ENCODE peak calls at places on chromosomes 11 and 22, in six cellular contexts. One of them, this sample, is unnamed. For H3K4me1, the result is how much of the 10 kb centered on the place peaks cover.

GRCh38 chr11:79007811-79008294 is 433.0 kb downstream of the TENM4 start:
- DNase-seq in astrocyte: no peak
- DNase-seq in fibroblast of lung: no peak
- DNase-seq in body of pancreas: no peak
- DNase-seq in vagina: peak
- DNase-seq in PC-9: no peak
- DNase-seq in this sample: no peak

GRCh38 chr11:29996016-29996415 is 20.8 kb downstream of the KCNA4 start:
- DNase-seq in PC-9: no peak
- DNase-seq in vagina: no peak
- DNase-seq in astrocyte: no peak
- DNase-seq in fibroblast of lung: no peak
- DNase-seq in body of pancreas: no peak
- DNase-seq in this sample: no peak

GRCh38 chr11:123196060-123196714 is 1.1 kb upstream of the CLMP start:
- DNase-seq in body of pancreas: no peak
- DNase-seq in vagina: no peak
- DNase-seq in fibroblast of lung: no peak
- DNase-seq in PC-9: no peak
- DNase-seq in astrocyte: no peak
- DNase-seq in this sample: no peak

GRCh38 chr11:59822989-59823566 is 12.5 kb upstream of the MRPL16 start:
- DNase-seq in astrocyte: peak
- DNase-seq in fibroblast of lung: peak
- DNase-seq in body of pancreas: peak
- DNase-seq in PC-9: peak
- DNase-seq in vagina: no peak
- DNase-seq in this sample: no peak

GRCh38 chr11:124837491-124837856 is 27.8 kb upstream of the ROBO3 start:
- DNase-seq in astrocyte: peak
- DNase-seq in body of pancreas: no peak
- DNase-seq in PC-9: peak
- DNase-seq in vagina: no peak
- DNase-seq in fibroblast of lung: peak
- DNase-seq in this sample: no peak

GRCh38 chr11:131749100-131749499 is 378.7 kb downstream of the NTM start:
- DNase-seq in astrocyte: peak
- DNase-seq in body of pancreas: no peak
- DNase-seq in fibroblast of lung: peak
- DNase-seq in vagina: no peak
- DNase-seq in PC-9: no peak
- DNase-seq in this sample: no peak

GRCh38 chr11:798093-798713 is at the start of gene SLC25A22:
- DNase-seq in vagina: no peak
- DNase-seq in body of pancreas: peak
- DNase-seq in PC-9: peak
- DNase-seq in fibroblast of lung: peak
- DNase-seq in astrocyte: peak
- DNase-seq in this sample: peak

GRCh38 chr22:43270314-43270908 is 72.8 kb downstream of the SCUBE1 start:
- DNase-seq in body of pancreas: no peak
- DNase-seq in PC-9: no peak
- DNase-seq in fibroblast of lung: no peak
- DNase-seq in vagina: no peak
- DNase-seq in astrocyte: no peak
- DNase-seq in this sample: no peak

GRCh38 chr11:133500435-133500834 is 31.9 kb downstream of the OPCML start:
- DNase-seq in vagina: no peak
- DNase-seq in PC-9: no peak
- DNase-seq in astrocyte: no peak
- DNase-seq in fibroblast of lung: no peak
- DNase-seq in body of pancreas: no peak
- DNase-seq in this sample: no peak

GRCh38 chr11:59097113-59097708 is 9.8 kb upstream of the FAM111B start:
- DNase-seq in PC-9: no peak
- DNase-seq in fibroblast of lung: peak
- DNase-seq in astrocyte: peak
- DNase-seq in body of pancreas: peak
- DNase-seq in vagina: no peak
- DNase-seq in this sample: peak

GRCh38 chr22:38272373-38273134 is at the start of gene TMEM184B:
- DNase-seq in astrocyte: no peak
- DNase-seq in fibroblast of lung: peak
- DNase-seq in PC-9: no peak
- DNase-seq in vagina: no peak
- DNase-seq in body of pancreas: peak
- DNase-seq in this sample: peak

GRCh38 chr11:88348870-88349269 is 11.3 kb upstream of the CTSC start:
- DNase-seq in PC-9: peak
- DNase-seq in fibroblast of lung: no peak
- DNase-seq in body of pancreas: no peak
- DNase-seq in astrocyte: no peak
- DNase-seq in vagina: no peak
- DNase-seq in this sample: no peak

GRCh38 chr11:65685981-65686380 is 23.3 kb upstream of the RELA start:
- DNase-seq in vagina: no peak
- DNase-seq in fibroblast of lung: peak
- DNase-seq in astrocyte: no peak
- DNase-seq in PC-9: no peak
- DNase-seq in body of pancreas: no peak
- DNase-seq in this sample: no peak

GRCh38 chr11:123507043-123507442 is 77.0 kb downstream of the GRAMD1B start:
- DNase-seq in astrocyte: peak
- DNase-seq in PC-9: no peak
- DNase-seq in fibroblast of lung: peak
- DNase-seq in body of pancreas: no peak
- DNase-seq in vagina: no peak
- DNase-seq in this sample: no peak

GRCh38 chr22:23088199-23088604 is 17.9 kb downstream of the GNAZ start:
- DNase-seq in PC-9: no peak
- DNase-seq in astrocyte: no peak
- DNase-seq in fibroblast of lung: no peak
- DNase-seq in body of pancreas: no peak
- DNase-seq in vagina: no peak
- DNase-seq in this sample: no peak

GRCh38 chr11:34640050-34640971 is 19.4 kb downstream of the EHF start:
- DNase-seq in fibroblast of lung: no peak
- DNase-seq in vagina: no peak
- DNase-seq in body of pancreas: peak
- DNase-seq in astrocyte: no peak
- DNase-seq in PC-9: peak
- DNase-seq in this sample: peak

GRCh38 chr11:44624761-44625221 is 59.3 kb downstream of the CD82 start:
- DNase-seq in fibroblast of lung: no peak
- DNase-seq in PC-9: no peak
- DNase-seq in astrocyte: no peak
- DNase-seq in body of pancreas: peak
- DNase-seq in vagina: peak
- DNase-seq in this sample: no peak

GRCh38 chr22:23591846-23592245 is 11.8 kb upstream of the IGLL1 start:
- DNase-seq in astrocyte: no peak
- DNase-seq in body of pancreas: no peak
- DNase-seq in vagina: no peak
- DNase-seq in fibroblast of lung: no peak
- DNase-seq in PC-9: no peak
- DNase-seq in this sample: no peak

GRCh38 chr11:128406365-128406706 is 181.0 kb downstream of the ETS1 start:
- DNase-seq in astrocyte: no peak
- DNase-seq in fibroblast of lung: no peak
- DNase-seq in vagina: no peak
- DNase-seq in PC-9: no peak
- DNase-seq in body of pancreas: no peak
- DNase-seq in this sample: no peak

GRCh38 chr22:19535001-19535400 is 10.8 kb upstream of the CLDN5 start:
- DNase-seq in vagina: no peak
- DNase-seq in fibroblast of lung: no peak
- DNase-seq in PC-9: no peak
- DNase-seq in body of pancreas: no peak
- DNase-seq in astrocyte: no peak
- DNase-seq in this sample: no peak

GRCh38 chr11:94639901-94640721 is 72.9 kb downstream of the PIWIL4 start:
- DNase-seq in PC-9: no peak
- DNase-seq in body of pancreas: no peak
- DNase-seq in vagina: no peak
- DNase-seq in fibroblast of lung: no peak
- DNase-seq in astrocyte: no peak
- DNase-seq in this sample: peak

GRCh38 chr22:45868586-45869443 is 108.1 kb downstream of the WNT7B start:
- DNase-seq in vagina: peak
- DNase-seq in body of pancreas: no peak
- DNase-seq in fibroblast of lung: no peak
- DNase-seq in PC-9: no peak
- DNase-seq in astrocyte: no peak
- DNase-seq in this sample: peak

GRCh38 chr11:131579932-131580387 is 209.5 kb downstream of the NTM start:
- DNase-seq in fibroblast of lung: peak
- DNase-seq in vagina: no peak
- DNase-seq in body of pancreas: no peak
- DNase-seq in PC-9: no peak
- DNase-seq in astrocyte: peak
- DNase-seq in this sample: no peak

GRCh38 chr11:125373426-125374391 is 122.4 kb downstream of the FEZ1 start:
- DNase-seq in astrocyte: peak
- DNase-seq in vagina: no peak
- DNase-seq in body of pancreas: no peak
- DNase-seq in fibroblast of lung: peak
- DNase-seq in PC-9: no peak
- DNase-seq in this sample: no peak

GRCh38 chr22:36461665-36462474 is 19.6 kb downstream of the TXN2 start:
- DNase-seq in astrocyte: peak
- DNase-seq in PC-9: peak
- DNase-seq in fibroblast of lung: peak
- DNase-seq in vagina: no peak
- DNase-seq in body of pancreas: peak
- DNase-seq in this sample: peak

GRCh38 chr22:36180038-36180880 is 19.7 kb upstream of the APOL3 start:
- DNase-seq in astrocyte: no peak
- DNase-seq in PC-9: peak
- DNase-seq in fibroblast of lung: peak
- DNase-seq in vagina: no peak
- DNase-seq in body of pancreas: peak
- DNase-seq in this sample: peak

GRCh38 chr11:73652046-73652730 is 5.8 kb downstream of the PLEKHB1 start:
- DNase-seq in PC-9: no peak
- DNase-seq in body of pancreas: peak
- DNase-seq in vagina: no peak
- DNase-seq in astrocyte: no peak
- DNase-seq in fibroblast of lung: no peak
- DNase-seq in this sample: no peak

GRCh38 chr11:47070769-47071168 is 105.9 kb downstream of the ARFGAP2 start:
- DNase-seq in body of pancreas: no peak
- DNase-seq in astrocyte: no peak
- DNase-seq in fibroblast of lung: no peak
- DNase-seq in vagina: no peak
- DNase-seq in PC-9: peak
- DNase-seq in this sample: no peak

GRCh38 chr11:47062736-47063135 is 113.9 kb downstream of the ARFGAP2 start:
- DNase-seq in body of pancreas: no peak
- DNase-seq in PC-9: no peak
- DNase-seq in astrocyte: no peak
- DNase-seq in fibroblast of lung: no peak
- DNase-seq in vagina: no peak
- DNase-seq in this sample: no peak

GRCh38 chr11:47071341-47071740 is 105.3 kb downstream of the ARFGAP2 start:
- DNase-seq in vagina: no peak
- DNase-seq in body of pancreas: no peak
- DNase-seq in PC-9: no peak
- DNase-seq in fibroblast of lung: no peak
- DNase-seq in astrocyte: no peak
- DNase-seq in this sample: no peak

GRCh38 chr11:47071871-47072270 is 104.8 kb downstream of the ARFGAP2 start:
- DNase-seq in vagina: no peak
- DNase-seq in astrocyte: no peak
- DNase-seq in PC-9: no peak
- DNase-seq in body of pancreas: no peak
- DNase-seq in fibroblast of lung: no peak
- DNase-seq in this sample: no peak

GRCh38 chr11:47067401-47067800 is 109.3 kb downstream of the ARFGAP2 start:
- DNase-seq in vagina: no peak
- DNase-seq in PC-9: no peak
- DNase-seq in fibroblast of lung: no peak
- DNase-seq in body of pancreas: no peak
- DNase-seq in astrocyte: no peak
- DNase-seq in this sample: no peak
- H3K4me1 ChIP-seq in vagina: under half
- H3K4me1 ChIP-seq in PC-9: under half
- H3K4me1 ChIP-seq in fibroblast of lung: under half
- H3K4me1 ChIP-seq in body of pancreas: under half
- H3K4me1 ChIP-seq in astrocyte: under half
- H3K4me1 ChIP-seq in this sample: under half

GRCh38 chr11:113153847-113154246 is 160.5 kb upstream of the TTC12 start:
- DNase-seq in fibroblast of lung: no peak
- DNase-seq in body of pancreas: no peak
- DNase-seq in PC-9: no peak
- DNase-seq in astrocyte: no peak
- DNase-seq in vagina: no peak
- DNase-seq in this sample: no peak
- H3K27ac ChIP-seq in fibroblast of lung: no peak
- H3K27ac ChIP-seq in body of pancreas: no peak
- H3K27ac ChIP-seq in PC-9: no peak
- H3K27ac ChIP-seq in astrocyte: no peak
- H3K27ac ChIP-seq in vagina: no peak
- H3K27ac ChIP-seq in this sample: no peak

GRCh38 chr11:64240467-64241174 is at the start of gene FKBP2:
- DNase-seq in astrocyte: peak
- DNase-seq in fibroblast of lung: peak
- DNase-seq in PC-9: peak
- DNase-seq in vagina: no peak
- DNase-seq in body of pancreas: peak
- DNase-seq in this sample: peak
- H3K4me1 ChIP-seq in astrocyte: under half
- H3K4me1 ChIP-seq in fibroblast of lung: under half
- H3K4me1 ChIP-seq in PC-9: under half
- H3K4me1 ChIP-seq in vagina: half or more
- H3K4me1 ChIP-seq in body of pancreas: half or more
- H3K4me1 ChIP-seq in this sample: half or more

GRCh38 chr11:48082771-48083170 is 102.4 kb downstream of the PTPRJ start:
- DNase-seq in body of pancreas: no peak
- DNase-seq in vagina: no peak
- DNase-seq in fibroblast of lung: no peak
- DNase-seq in PC-9: no peak
- DNase-seq in astrocyte: no peak
- DNase-seq in this sample: no peak

GRCh38 chr11:48087422-48087821 is 107.1 kb downstream of the PTPRJ start:
- DNase-seq in fibroblast of lung: no peak
- DNase-seq in astrocyte: no peak
- DNase-seq in PC-9: no peak
- DNase-seq in body of pancreas: no peak
- DNase-seq in vagina: no peak
- DNase-seq in this sample: no peak

GRCh38 chr11:48083427-48083826 is 103.1 kb downstream of the PTPRJ start:
- DNase-seq in PC-9: no peak
- DNase-seq in fibroblast of lung: peak
- DNase-seq in body of pancreas: no peak
- DNase-seq in vagina: no peak
- DNase-seq in astrocyte: peak
- DNase-seq in this sample: no peak

GRCh38 chr11:48087974-48088681 is 107.8 kb downstream of the PTPRJ start:
- DNase-seq in body of pancreas: peak
- DNase-seq in PC-9: no peak
- DNase-seq in astrocyte: no peak
- DNase-seq in vagina: no peak
- DNase-seq in fibroblast of lung: no peak
- DNase-seq in this sample: peak

GRCh38 chr11:48085688-48086087 is 105.3 kb downstream of the PTPRJ start:
- DNase-seq in fibroblast of lung: no peak
- DNase-seq in astrocyte: no peak
- DNase-seq in body of pancreas: no peak
- DNase-seq in PC-9: no peak
- DNase-seq in vagina: no peak
- DNase-seq in this sample: no peak
- H3K27ac ChIP-seq in fibroblast of lung: no peak
- H3K27ac ChIP-seq in astrocyte: no peak
- H3K27ac ChIP-seq in body of pancreas: no peak
- H3K27ac ChIP-seq in PC-9: no peak
- H3K27ac ChIP-seq in vagina: no peak
- H3K27ac ChIP-seq in this sample: no peak

This sample was measured in lower lobe of right lung.